ENCODE peak calls at places on chromosomes 2 and 18, in seven cellular contexts. Y, N, I, D, G, H and U are unnamed samples. For H3K4me1, the result is how much of the 10 kb centered on the place peaks cover.

GRCh38 chr2:126543081-126543480 is 112.9 kb upstream of the GYPC start:
- DNase-seq in Y (no peak), N (no peak), I (no peak), D (no peak), G (no peak), H (no peak), U (no peak)

GRCh38 chr18:67385455-67385854 is 131.1 kb downstream of the DSEL start:
- DNase-seq in Y (no peak), N (peak), I (no peak), D (no peak), G (no peak), H (no peak), U (no peak)

GRCh38 chr2:16166327-16166981 is 226.1 kb downstream of the MYCN start:
- DNase-seq in Y (no peak), N (no peak), I (no peak), D (no peak), G (no peak), H (no peak), U (no peak)

GRCh38 chr2:174051039-174051438 is 85.9 kb upstream of the SP3 start:
- DNase-seq in Y (no peak), N (no peak), I (no peak), D (no peak), G (no peak), H (no peak), U (no peak)

GRCh38 chr2:161418715-161419337 is 2.7 kb downstream of the TBR1 start:
- DNase-seq in Y (peak), N (peak), I (no peak), D (no peak), G (no peak), H (no peak), U (peak)

GRCh38 chr2:555164-555922 is 121.9 kb downstream of the TMEM18 start:
- DNase-seq in Y (no peak), N (no peak), I (no peak), D (no peak), G (no peak), H (no peak), U (peak)

GRCh38 chr2:144515694-144516416 is 4.1 kb downstream of the ZEB2 start:
- DNase-seq in Y (peak), N (peak), I (peak), D (peak), G (no peak), H (no peak), U (peak)

GRCh38 chr2:85913854-85914524 is 25.2 kb upstream of the ST3GAL5 start:
- DNase-seq in Y (no peak), N (no peak), I (no peak), D (no peak), G (no peak), H (no peak), U (no peak)

GRCh38 chr2:50953021-50953420 is 78.9 kb downstream of the NRXN1 start:
- DNase-seq in Y (no peak), N (no peak), I (no peak), D (no peak), G (no peak), H (no peak), U (no peak)

GRCh38 chr2:45154144-45154543 is 144.9 kb upstream of the SIX2 start:
- DNase-seq in Y (no peak), N (no peak), I (no peak), D (no peak), G (no peak), H (no peak), U (no peak)

GRCh38 chr2:66050392-66050791 is 384.5 kb upstream of the MEIS1 start:
- DNase-seq in Y (no peak), N (no peak), I (no peak), D (no peak), G (no peak), H (no peak), U (peak)

GRCh38 chr2:150555957-150556356 is 68.5 kb upstream of the RND3 start:
- DNase-seq in Y (no peak), N (no peak), I (no peak), D (no peak), G (no peak), H (no peak), U (no peak)

GRCh38 chr18:33593261-33593660 is 15.2 kb downstream of the ASXL3 start:
- DNase-seq in Y (no peak), N (no peak), I (no peak), D (no peak), G (no peak), H (no peak), U (no peak)

GRCh38 chr2:157056200-157056676 is 201.3 kb upstream of the GALNT5 start:
- DNase-seq in Y (no peak), N (no peak), I (no peak), D (no peak), G (no peak), H (no peak), U (no peak)

GRCh38 chr2:75707901-75708300 is 2.8 kb downstream of the GCFC2 start:
- DNase-seq in Y (no peak), N (no peak), I (no peak), D (no peak), G (no peak), H (no peak), U (no peak)

GRCh38 chr2:96895032-96895708 is 25.3 kb upstream of the SEMA4C start:
- DNase-seq in Y (no peak), N (no peak), I (no peak), D (no peak), G (no peak), H (no peak), U (no peak)
- H3K4me1 ChIP-seq in Y (under half), N (under half), I (under half), D (under half), G (under half), H (under half), U (under half)

GRCh38 chr2:69162121-69162520 is 149.1 kb downstream of the ANTXR1 start:
- DNase-seq in Y (no peak), N (no peak), I (no peak), D (no peak), G (no peak), H (no peak), U (no peak)

GRCh38 chr2:69164379-69164778 is 151.4 kb downstream of the ANTXR1 start:
- DNase-seq in Y (no peak), N (peak), I (no peak), D (no peak), G (no peak), H (no peak), U (no peak)

GRCh38 chr2:69165079-69165478 is 152.1 kb downstream of the ANTXR1 start:
- DNase-seq in Y (no peak), N (no peak), I (no peak), D (no peak), G (no peak), H (no peak), U (no peak)

GRCh38 chr2:69163109-69163508 is 150.1 kb downstream of the ANTXR1 start:
- DNase-seq in Y (no peak), N (peak), I (no peak), D (no peak), G (peak), H (no peak), U (peak)

DNA sequence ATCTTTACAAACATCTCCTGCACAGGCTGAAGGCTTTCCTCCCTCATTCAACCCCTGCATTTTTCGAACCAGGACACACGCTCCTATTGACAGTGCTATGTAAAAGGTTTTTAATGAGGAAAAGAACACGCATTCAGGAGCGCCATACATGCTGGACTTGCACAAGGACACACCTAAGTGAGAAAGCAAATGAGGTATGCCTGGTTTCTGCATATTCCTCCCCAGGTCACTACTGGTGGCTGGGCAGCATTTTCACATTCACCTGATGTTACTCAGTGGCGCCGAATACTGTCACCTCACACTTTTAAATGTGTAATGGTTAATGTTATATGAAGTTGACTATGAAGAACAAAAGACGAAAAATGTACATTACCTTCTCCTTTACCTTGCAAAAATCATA is 150.6 kb downstream of the ANTXR1 start:
- DNase-seq in Y (no peak), N (no peak), I (no peak), D (no peak), G (no peak), H (no peak), U (no peak)
- H3K4me3 ChIP-seq in Y (no peak), N (no peak), I (no peak), D (no peak), G (no peak), H (no peak), U (no peak)

GRCh38 chr2:96533292-96534073 is 3.1 kb upstream of the ARID5A start:
- DNase-seq in Y (peak), N (no peak), I (peak), D (no peak), G (no peak), H (no peak), U (peak)

GRCh38 chr2:96534131-96534530 is 2.4 kb upstream of the ARID5A start:
- DNase-seq in Y (no peak), N (no peak), I (no peak), D (no peak), G (no peak), H (no peak), U (peak)

GRCh38 chr2:96534701-96535181 is 1.8 kb upstream of the ARID5A start:
- DNase-seq in Y (no peak), N (no peak), I (no peak), D (no peak), G (no peak), H (no peak), U (no peak)

GRCh38 chr2:96536445-96537065 is at the start of gene ARID5A:
- DNase-seq in Y (peak), N (peak), I (peak), D (peak), G (peak), H (peak), U (peak)

DNA sequence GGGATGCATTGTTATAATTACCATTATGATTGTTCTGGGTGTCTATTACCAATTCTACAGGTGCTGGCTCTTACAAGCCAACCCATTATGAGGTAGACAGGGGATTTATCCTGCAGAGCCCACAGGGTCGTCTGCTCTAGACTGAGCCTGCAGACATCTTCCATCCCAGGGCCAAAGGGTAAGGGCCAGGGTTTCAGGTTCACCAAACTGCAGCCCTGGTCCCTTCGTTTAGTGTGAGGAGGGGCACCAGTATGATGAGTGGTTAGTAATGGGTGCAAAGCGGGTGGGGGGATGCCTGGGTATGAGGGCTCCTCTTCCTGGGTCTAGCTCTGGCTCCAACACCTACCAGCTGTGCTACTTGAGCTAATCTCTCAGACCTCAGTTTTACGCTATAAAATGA is 1.2 kb upstream of the ARID5A start:
- DNase-seq in Y (no peak), N (no peak), I (no peak), D (no peak), G (no peak), H (no peak), U (no peak)
- H3K4me1 ChIP-seq in Y (under half), N (under half), I (half or more), D (half or more), G (half or more), H (under half), U (half or more)

GRCh38 chr2:185955050-185955449 is 216.4 kb downstream of the FSIP2 start:
- DNase-seq in Y (no peak), N (no peak), I (no peak), D (no peak), G (no peak), H (no peak), U (no peak)
- H3K4me3 ChIP-seq in Y (no peak), N (no peak), I (no peak), D (no peak), G (no peak), H (no peak), U (no peak)

GRCh38 chr2:207719008-207719407 is 7.6 kb downstream of the CCNYL1 start:
- DNase-seq in Y (no peak), N (no peak), I (no peak), D (no peak), G (no peak), H (no peak), U (no peak)

GRCh38 chr2:207724113-207724512 is 12.7 kb downstream of the CCNYL1 start:
- DNase-seq in Y (no peak), N (no peak), I (no peak), D (no peak), G (peak), H (no peak), U (no peak)

GRCh38 chr2:207725815-207726578 is 14.6 kb downstream of the CCNYL1 start:
- DNase-seq in Y (no peak), N (no peak), I (no peak), D (no peak), G (no peak), H (no peak), U (no peak)

GRCh38 chr2:207720517-207721187 is 9.2 kb downstream of the CCNYL1 start:
- DNase-seq in Y (no peak), N (no peak), I (no peak), D (no peak), G (no peak), H (no peak), U (no peak)

DNA sequence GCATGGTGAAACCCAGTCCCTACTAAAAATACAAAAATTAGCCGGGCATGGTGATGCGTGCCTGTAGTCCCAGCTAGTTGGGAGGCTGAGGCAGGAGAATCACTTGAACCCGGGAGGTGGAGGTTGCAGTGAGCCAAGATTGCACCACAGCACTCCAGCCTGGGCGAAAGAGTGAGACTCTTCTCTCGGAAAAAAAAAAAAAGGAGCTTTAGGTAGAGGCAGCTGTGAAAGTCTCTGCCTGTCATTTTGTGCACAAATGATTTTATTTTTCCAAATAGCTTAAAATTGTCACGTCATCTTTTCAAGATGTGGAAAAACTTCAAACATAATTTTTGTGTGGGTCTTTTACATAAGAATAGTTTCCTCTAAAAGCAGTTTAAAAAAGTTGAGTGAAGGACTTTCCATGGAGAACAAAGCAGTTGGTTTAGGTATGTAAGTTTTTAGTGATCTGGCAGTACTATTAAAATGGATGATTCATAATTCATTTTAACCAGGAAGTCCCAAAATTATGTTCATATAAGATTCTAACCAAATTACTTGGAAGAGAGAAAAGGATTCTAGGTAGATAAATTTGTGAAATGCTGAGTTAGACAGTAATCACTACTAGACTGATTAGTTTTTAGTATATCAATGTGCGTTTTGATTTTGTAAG is 11.5 kb downstream of the CCNYL1 start:
- DNase-seq in Y (no peak), N (no peak), I (no peak), D (no peak), G (no peak), H (no peak), U (no peak)
- H3K4me1 ChIP-seq in Y (under half), N (under half), I (under half), D (under half), G (under half), H (under half), U (under half)

GRCh38 chr18:76487782-76488181 is 7.3 kb downstream of the ZNF516 start:
- DNase-seq in Y (no peak), N (no peak), I (no peak), D (no peak), G (no peak), H (no peak), U (no peak)
- H3K4me3 ChIP-seq in Y (no peak), N (no peak), I (no peak), D (no peak), G (no peak), H (no peak), U (no peak)

GRCh38 chr2:222604749-222605515 is 51.0 kb downstream of the FARSB start:
- DNase-seq in Y (no peak), N (no peak), I (no peak), D (no peak), G (no peak), H (no peak), U (no peak)
- H3K4me1 ChIP-seq in Y (under half), N (under half), I (under half), D (under half), G (under half), H (under half), U (under half)

GRCh38 chr18:32373505-32373904 is 97.2 kb downstream of the GAREM1 start:
- DNase-seq in Y (no peak), N (no peak), I (no peak), D (no peak), G (no peak), H (no peak), U (no peak)

GRCh38 chr18:32373995-32374394 is 96.7 kb downstream of the GAREM1 start:
- DNase-seq in Y (no peak), N (peak), I (peak), D (no peak), G (no peak), H (peak), U (peak)

GRCh38 chr18:32371384-32371783 is 99.3 kb downstream of the GAREM1 start:
- DNase-seq in Y (no peak), N (no peak), I (no peak), D (no peak), G (no peak), H (no peak), U (no peak)

GRCh38 chr18:32372381-32373061 is 98.2 kb downstream of the GAREM1 start:
- DNase-seq in Y (no peak), N (peak), I (no peak), D (no peak), G (no peak), H (peak), U (no peak)

DNA sequence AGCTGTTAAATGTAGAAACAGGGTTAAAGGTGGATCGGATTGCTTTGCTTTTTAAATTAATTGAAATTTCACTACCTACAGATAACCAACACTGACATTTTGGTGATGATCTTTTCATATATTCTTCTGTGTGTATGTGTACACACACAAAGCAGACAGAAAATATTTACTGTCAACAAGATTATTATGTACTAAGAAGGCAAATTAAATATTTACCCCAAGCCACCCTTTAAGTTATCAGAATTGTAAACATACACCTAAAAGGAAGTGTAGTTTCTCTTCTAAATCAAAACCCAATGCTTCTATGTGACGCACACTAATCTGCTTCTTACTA is 98.7 kb downstream of the GAREM1 start:
- DNase-seq in Y (no peak), N (no peak), I (no peak), D (no peak), G (no peak), H (no peak), U (no peak)
- H3K4me3 ChIP-seq in Y (no peak), N (no peak), I (no peak), D (no peak), G (no peak), H (no peak), U (no peak)